ENCODE peak calls at places on chromosomes 3 and 15, in nine cellular contexts. I, K, E, R, B, G, M, P and V are unnamed samples.

GRCh38 chr3:103690536-103690935 is 1255.7 kb downstream of the ZPLD1 start:
- DNase-seq in R (no peak), M (no peak), B (no peak), P (no peak), G (no peak), K (no peak), E (no peak), I (no peak), V (no peak)

GRCh38 chr3:18033581-18033980 is 291.1 kb upstream of the TBC1D5 start:
- DNase-seq in P (no peak), B (no peak), I (no peak), R (no peak), K (no peak), E (no peak), M (no peak), G (no peak), V (no peak)

GRCh38 chr15:91271565-91272153 is 171.6 kb downstream of the SV2B start:
- DNase-seq in E (no peak), G (peak), M (peak), K (peak), I (peak), B (peak), R (no peak), P (no peak), V (no peak)

GRCh38 chr3:191373327-191373726 is 43.0 kb upstream of the UTS2B start:
- DNase-seq in E (no peak), B (no peak), G (no peak), K (no peak), M (no peak), R (no peak), I (no peak), P (no peak), V (no peak)

GRCh38 chr3:138381950-138382715 is 33.8 kb downstream of the MRAS start:
- DNase-seq in B (peak), M (no peak), K (peak), E (peak), R (no peak), P (no peak), I (no peak), G (peak), V (peak)

GRCh38 chr3:71416868-71417267 is 166.7 kb downstream of the FOXP1 start:
- DNase-seq in B (no peak), G (no peak), R (peak), K (no peak), P (no peak), E (no peak), M (no peak), I (no peak), V (no peak)

GRCh38 chr3:101072299-101072698 is 79.1 kb upstream of the ABI3BP start:
- DNase-seq in G (no peak), E (no peak), R (no peak), B (no peak), M (no peak), K (no peak), P (no peak), I (no peak), V (no peak)

GRCh38 chr3:192080336-192080735 is 619.4 kb downstream of the PYDC2 start:
- DNase-seq in I (no peak), B (no peak), P (no peak), M (no peak), G (no peak), E (no peak), K (no peak), R (no peak), V (no peak)

GRCh38 chr15:73575636-73576247 is 57.4 kb downstream of the NPTN start:
- DNase-seq in I (no peak), P (peak), E (peak), M (no peak), K (no peak), R (no peak), G (peak), B (peak), V (no peak)

GRCh38 chr3:11622846-11623550 is 20.7 kb downstream of the VGLL4 start:
- DNase-seq in K (no peak), G (no peak), I (no peak), E (no peak), B (no peak), M (no peak), P (no peak), R (no peak), V (no peak)

GRCh38 chr15:46857103-46857502 is 860.2 kb upstream of the SEMA6D start:
- DNase-seq in I (peak), E (no peak), K (no peak), B (no peak), R (no peak), M (no peak), G (no peak), P (no peak), V (no peak)

GRCh38 chr3:119240101-119240581 is 537 bp downstream of the B4GALT4 start:
- DNase-seq in M (no peak), G (peak), E (no peak), P (no peak), B (peak), K (no peak), I (no peak), R (no peak), V (peak)

GRCh38 chr15:38354321-38354929 is 99.5 kb upstream of the FAM98B start:
- DNase-seq in I (peak), E (peak), G (peak), P (no peak), M (peak), B (peak), R (no peak), K (peak), V (no peak)

GRCh38 chr3:100141576-100141975 is 27.3 kb upstream of the FILIP1L start:
- DNase-seq in R (no peak), B (no peak), E (no peak), G (no peak), P (no peak), K (no peak), M (no peak), I (no peak), V (no peak)

GRCh38 chr3:62874398-62875102 is 666 bp downstream of the CADPS start:
- DNase-seq in G (no peak), I (no peak), P (no peak), M (no peak), R (no peak), K (no peak), B (no peak), E (peak), V (no peak)

GRCh38 chr3:24264748-24265158 is 229.9 kb downstream of the THRB start:
- DNase-seq in I (peak), R (no peak), K (no peak), G (no peak), E (no peak), B (no peak), P (no peak), M (peak), V (peak)

GRCh38 chr15:43187544-43188155 is 2.4 kb downstream of the CCNDBP1 start:
- DNase-seq in G (no peak), B (no peak), M (no peak), R (no peak), E (no peak), I (peak), K (no peak), P (no peak), V (no peak)

GRCh38 chr15:80437492-80437891 is 33.3 kb downstream of the ARNT2 start:
- DNase-seq in K (no peak), P (no peak), I (no peak), G (no peak), B (no peak), M (no peak), E (no peak), R (peak), V (no peak)

GRCh38 chr3:22988566-22988965 is 214.6 kb upstream of the UBE2E2 start:
- DNase-seq in E (peak), P (no peak), B (no peak), M (no peak), G (no peak), K (no peak), I (no peak), R (no peak), V (no peak)

GRCh38 chr15:41735033-41735432 is 39.3 kb upstream of the MAPKBP1 start:
- DNase-seq in G (no peak), R (no peak), E (no peak), K (no peak), B (no peak), I (no peak), P (no peak), M (no peak), V (no peak)

GRCh38 chr3:46935168-46935858 is 41.2 kb downstream of the CCDC12 start:
- DNase-seq in I (no peak), E (peak), M (peak), P (no peak), B (peak), R (peak), G (peak), K (peak), V (no peak)

GRCh38 chr3:156511987-156512677 is 42.8 kb downstream of the SSR3 start:
- DNase-seq in M (no peak), I (no peak), P (no peak), R (no peak), K (no peak), G (no peak), B (no peak), E (no peak), V (no peak)

GRCh38 chr15:75348563-75349350 is 1.9 kb downstream of the NEIL1 start:
- DNase-seq in B (no peak), P (no peak), E (no peak), K (no peak), I (no peak), M (peak), G (no peak), R (peak), V (peak)

GRCh38 chr3:16419640-16420039 is 93.9 kb downstream of the RFTN1 start:
- DNase-seq in P (no peak), K (no peak), M (no peak), B (no peak), R (no peak), E (no peak), I (no peak), G (no peak), V (no peak)

GRCh38 chr3:118110196-118110595 is 924.5 kb downstream of the IGSF11 start:
- DNase-seq in R (no peak), G (no peak), K (no peak), I (no peak), M (no peak), E (no peak), B (no peak), P (no peak), V (no peak)

GRCh38 chr15:89108865-89109660 is 20.8 kb downstream of the ABHD2 start:
- DNase-seq in K (no peak), P (no peak), R (no peak), B (no peak), E (no peak), G (no peak), I (no peak), M (no peak), V (no peak)

GRCh38 chr15:69561071-69561784 is 108.6 kb downstream of the RPLP1 start:
- DNase-seq in R (no peak), B (no peak), I (no peak), M (peak), G (no peak), K (no peak), P (no peak), E (no peak), V (no peak)

GRCh38 chr15:67105065-67105951 is 39.9 kb downstream of the SMAD3 start:
- DNase-seq in E (no peak), K (peak), P (no peak), R (peak), B (no peak), M (peak), G (no peak), I (no peak), V (no peak)

GRCh38 chr3:193014961-193015360 is 97.3 kb upstream of the MB21D2 start:
- DNase-seq in E (no peak), K (no peak), P (no peak), I (no peak), M (no peak), R (no peak), B (peak), G (no peak), V (no peak)

GRCh38 chr3:37949866-37950265 is 40.7 kb upstream of the VILL start:
- DNase-seq in R (no peak), K (no peak), E (no peak), M (no peak), I (no peak), B (no peak), P (no peak), G (no peak), V (no peak)

GRCh38 chr3:37953995-37954394 is 36.6 kb upstream of the VILL start:
- DNase-seq in M (no peak), P (no peak), B (no peak), E (no peak), K (no peak), I (no peak), R (no peak), G (no peak), V (no peak)

GRCh38 chr3:37953226-37953625 is 37.4 kb upstream of the VILL start:
- DNase-seq in K (no peak), I (no peak), P (no peak), E (no peak), B (no peak), G (no peak), R (no peak), M (no peak), V (no peak)

GRCh38 chr3:37955918-37956317 is 34.7 kb upstream of the VILL start:
- DNase-seq in R (no peak), P (no peak), I (no peak), K (no peak), B (no peak), M (no peak), G (no peak), E (no peak), V (no peak)

DNA sequence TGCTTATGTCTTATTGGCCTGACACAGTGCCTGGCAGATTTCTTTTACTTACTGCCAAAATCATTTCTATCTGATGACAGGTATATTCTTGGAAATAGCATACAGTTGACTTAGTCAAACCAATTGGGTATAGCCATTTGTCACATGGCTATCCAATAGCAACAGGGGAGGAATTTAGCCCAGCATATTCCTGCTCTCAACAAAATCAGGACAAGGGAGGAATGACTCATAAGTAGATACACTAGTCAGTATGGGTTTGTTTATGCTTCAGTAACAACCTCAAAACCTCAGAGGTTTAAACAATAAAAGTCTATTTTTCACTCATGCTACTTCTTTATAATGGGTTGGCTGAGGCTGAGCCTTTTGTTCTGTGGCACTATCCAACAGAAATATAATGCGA is 38.0 kb upstream of the VILL start:
- DNase-seq in M (no peak), B (no peak), K (no peak), E (no peak), I (no peak), G (no peak), R (no peak), P (no peak), V (no peak)
- H3K27ac ChIP-seq in M (no peak), B (peak), K (peak), E (no peak), I (no peak), G (no peak), R (no peak), P (no peak), V (no peak)

DNA sequence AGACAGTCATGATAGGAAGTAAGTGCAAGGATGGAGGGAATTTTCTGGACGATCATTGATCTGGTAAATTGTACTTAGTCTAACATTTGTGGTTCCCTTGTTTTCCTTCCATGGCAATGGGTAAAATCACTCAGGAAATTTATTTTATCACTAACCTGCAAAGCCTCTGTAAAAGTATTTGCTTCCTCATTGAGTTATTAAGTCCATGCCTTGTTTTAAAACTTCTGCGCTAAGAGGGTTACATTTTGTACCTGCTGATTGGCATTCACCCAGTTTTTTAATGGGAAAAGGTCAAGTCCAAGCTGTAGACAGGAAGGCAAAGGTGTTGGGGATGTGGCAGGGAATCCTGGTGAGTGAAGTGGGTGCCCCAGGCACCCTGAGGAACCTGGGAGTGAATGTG is 146.2 kb upstream of the NR2F2 start:
- DNase-seq in P (no peak), G (no peak), I (no peak), M (no peak), R (no peak), E (no peak), K (no peak), B (no peak), V (no peak)
- H3K27ac ChIP-seq in P (peak), G (no peak), I (no peak), M (peak), R (no peak), E (no peak), K (peak), B (no peak), V (no peak)

GRCh38 chr3:63980019-63980418 is 43.3 kb downstream of the PSMD6 start:
- DNase-seq in M (no peak), K (no peak), P (no peak), I (no peak), B (no peak), G (no peak), E (no peak), R (no peak), V (no peak)

GRCh38 chr3:63979093-63979492 is 44.2 kb downstream of the PSMD6 start:
- DNase-seq in K (no peak), I (no peak), P (no peak), G (no peak), R (no peak), B (no peak), E (no peak), M (no peak), V (no peak)

GRCh38 chr3:63976166-63976861 is 47.0 kb downstream of the PSMD6 start:
- DNase-seq in P (no peak), E (no peak), R (no peak), M (no peak), B (no peak), G (no peak), I (no peak), K (no peak), V (no peak)

GRCh38 chr3:63976862-63977180 is 46.5 kb downstream of the PSMD6 start:
- DNase-seq in M (peak), I (no peak), K (no peak), B (no peak), P (no peak), G (no peak), E (no peak), R (no peak), V (no peak)

GRCh38 chr3:63977893-63978292 is 45.4 kb downstream of the PSMD6 start:
- DNase-seq in I (no peak), R (no peak), B (no peak), P (no peak), M (no peak), E (no peak), K (no peak), G (no peak), V (no peak)
- H3K27ac ChIP-seq in I (no peak), R (no peak), B (no peak), P (no peak), M (peak), E (peak), K (no peak), G (peak), V (no peak)

GRCh38 chr3:12904951-12905315 is 63.6 kb upstream of the RPL32 start:
- DNase-seq in G (no peak), E (no peak), K (no peak), P (no peak), B (no peak), M (no peak), R (peak), I (no peak), V (no peak)
- H3K27ac ChIP-seq in G (peak), E (peak), K (no peak), P (no peak), B (peak), M (no peak), R (no peak), I (no peak), V (no peak)

GRCh38 chr3:51581529-51581928 is 43.0 kb downstream of the RAD54L2 start:
- DNase-seq in M (no peak), B (no peak), G (no peak), P (no peak), R (no peak), I (no peak), K (no peak), E (no peak), V (no peak)

GRCh38 chr3:51580418-51580817 is 41.9 kb downstream of the RAD54L2 start:
- DNase-seq in B (no peak), P (no peak), K (no peak), M (no peak), R (no peak), I (no peak), G (no peak), E (no peak), V (no peak)

GRCh38 chr3:51588724-51589123 is 50.2 kb downstream of the RAD54L2 start:
- DNase-seq in R (no peak), K (no peak), G (no peak), P (no peak), I (no peak), B (no peak), E (no peak), M (no peak), V (no peak)

GRCh38 chr3:51585871-51586270 is 47.4 kb downstream of the RAD54L2 start:
- DNase-seq in G (no peak), P (no peak), K (no peak), B (no peak), R (no peak), I (no peak), E (no peak), M (no peak), V (no peak)

GRCh38 chr3:51585197-51585596 is 46.7 kb downstream of the RAD54L2 start:
- DNase-seq in P (no peak), R (no peak), I (no peak), B (no peak), K (no peak), E (no peak), M (no peak), G (no peak), V (no peak)
- H3K27ac ChIP-seq in P (no peak), R (no peak), I (no peak), B (no peak), K (no peak), E (no peak), M (no peak), G (no peak), V (no peak)

GRCh38 chr15:34582461-34583357 is 742 bp downstream of the GOLGA8B start:
- DNase-seq in E (no peak), B (no peak), I (peak), P (no peak), R (peak), M (peak), G (no peak), K (no peak), V (no peak)
- H3K27ac ChIP-seq in E (peak), B (peak), I (peak), P (peak), R (peak), M (peak), G (peak), K (peak), V (no peak)